ENCODE peak calls at places on chromosome 21, in five cellular contexts. One of them, this sample, is unnamed.

GRCh38 chr21:46368533-46369285 is 44.8 kb downstream of the PCNT start:
- DNase-seq in mesendoderm: no peak
- DNase-seq in neuronal stem cell: no peak
- DNase-seq in H9: no peak
- DNase-seq in trophoblast cell: no peak
- DNase-seq in this sample: no peak

GRCh38 chr21:37073417-37074194 is 552 bp downstream of the TTC3 start:
- DNase-seq in H9: no peak
- DNase-seq in neuronal stem cell: no peak
- DNase-seq in trophoblast cell: no peak
- DNase-seq in mesendoderm: no peak
- DNase-seq in this sample: peak

GRCh38 chr21:16180613-16181012 is 450.8 kb downstream of the USP25 start:
- DNase-seq in neuronal stem cell: no peak
- DNase-seq in H9: no peak
- DNase-seq in mesendoderm: peak
- DNase-seq in trophoblast cell: no peak
- DNase-seq in this sample: no peak

GRCh38 chr21:46284077-46284644 is 1.2 kb downstream of the MCM3AP start:
- DNase-seq in neuronal stem cell: no peak
- DNase-seq in trophoblast cell: no peak
- DNase-seq in mesendoderm: no peak
- DNase-seq in H9: no peak
- DNase-seq in this sample: no peak

GRCh38 chr21:35491114-35491513 is 442.0 kb upstream of the RUNX1 start:
- DNase-seq in mesendoderm: peak
- DNase-seq in neuronal stem cell: peak
- DNase-seq in trophoblast cell: no peak
- DNase-seq in H9: no peak
- DNase-seq in this sample: peak

GRCh38 chr21:26157842-26158241 is 12.7 kb downstream of the APP start:
- DNase-seq in neuronal stem cell: no peak
- DNase-seq in H9: no peak
- DNase-seq in mesendoderm: peak
- DNase-seq in trophoblast cell: no peak
- DNase-seq in this sample: no peak

GRCh38 chr21:14955936-14956520 is 108.8 kb downstream of the NRIP1 start:
- DNase-seq in trophoblast cell: peak
- DNase-seq in mesendoderm: no peak
- DNase-seq in neuronal stem cell: no peak
- DNase-seq in H9: no peak
- DNase-seq in this sample: no peak

GRCh38 chr21:42097860-42098259 is 26.7 kb downstream of the UMODL1 start:
- DNase-seq in neuronal stem cell: no peak
- DNase-seq in H9: no peak
- DNase-seq in mesendoderm: no peak
- DNase-seq in trophoblast cell: peak
- DNase-seq in this sample: peak

GRCh38 chr21:34693192-34693810 is 24.5 kb downstream of the CLIC6 start:
- DNase-seq in mesendoderm: peak
- DNase-seq in H9: peak
- DNase-seq in neuronal stem cell: peak
- DNase-seq in trophoblast cell: peak
- DNase-seq in this sample: peak

GRCh38 chr21:42085246-42086077 is 14.3 kb downstream of the UMODL1 start:
- DNase-seq in H9: no peak
- DNase-seq in neuronal stem cell: no peak
- DNase-seq in trophoblast cell: no peak
- DNase-seq in mesendoderm: no peak
- DNase-seq in this sample: no peak

GRCh38 chr21:42031241-42031640 is 21.1 kb upstream of the ZBTB21 start:
- DNase-seq in mesendoderm: no peak
- DNase-seq in neuronal stem cell: no peak
- DNase-seq in trophoblast cell: no peak
- DNase-seq in H9: no peak
- DNase-seq in this sample: no peak

GRCh38 chr21:39972471-39972870 is 105.2 kb downstream of the PCP4 start:
- DNase-seq in neuronal stem cell: no peak
- DNase-seq in H9: no peak
- DNase-seq in trophoblast cell: peak
- DNase-seq in mesendoderm: no peak
- DNase-seq in this sample: no peak

GRCh38 chr21:25402134-25402957 is 204.9 kb downstream of the MRPL39 start:
- DNase-seq in H9: no peak
- DNase-seq in mesendoderm: no peak
- DNase-seq in neuronal stem cell: no peak
- DNase-seq in trophoblast cell: no peak
- DNase-seq in this sample: no peak

GRCh38 chr21:15224346-15225086 is 159.7 kb upstream of the NRIP1 start:
- DNase-seq in mesendoderm: no peak
- DNase-seq in trophoblast cell: peak
- DNase-seq in H9: no peak
- DNase-seq in neuronal stem cell: no peak
- DNase-seq in this sample: peak

GRCh38 chr21:23955130-23955873 is 1652.0 kb downstream of the MRPL39 start:
- DNase-seq in mesendoderm: no peak
- DNase-seq in H9: no peak
- DNase-seq in neuronal stem cell: no peak
- DNase-seq in trophoblast cell: no peak
- DNase-seq in this sample: no peak

DNA sequence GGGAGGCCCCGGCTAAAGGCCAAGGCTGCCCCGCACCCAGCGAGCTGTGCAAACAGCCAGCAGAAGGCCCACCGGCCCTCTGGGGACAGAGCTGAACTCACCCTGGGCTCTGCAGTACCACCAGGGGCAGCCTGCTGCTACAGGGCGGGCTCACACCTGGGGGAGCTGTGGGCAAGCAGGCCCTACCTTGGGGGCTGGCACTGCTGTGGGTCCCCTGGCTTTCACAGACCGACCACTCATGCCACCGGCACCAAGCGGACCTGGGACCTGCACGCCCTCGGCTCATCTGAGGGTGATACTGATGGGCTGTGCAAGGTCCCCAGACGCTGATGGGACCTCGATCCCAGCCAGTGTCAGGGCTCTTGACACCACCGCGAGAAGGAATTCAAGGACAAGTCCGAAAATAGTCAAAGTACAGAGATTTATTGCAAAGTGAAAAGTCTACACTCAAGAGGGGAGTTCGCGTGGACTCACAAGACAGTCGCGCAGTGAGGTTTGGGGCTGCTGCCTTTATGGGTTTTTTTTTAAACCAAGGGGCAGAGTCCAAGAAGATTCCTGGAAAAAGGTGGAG is 61.0 kb upstream of the ADARB1 start:
- DNase-seq in trophoblast cell: no peak
- DNase-seq in mesendoderm: peak
- DNase-seq in neuronal stem cell: no peak
- DNase-seq in H9: peak
- DNase-seq in this sample: no peak
- H4K8ac ChIP-seq in trophoblast cell: peak
- H4K8ac ChIP-seq in mesendoderm: no peak
- H4K8ac ChIP-seq in neuronal stem cell: no peak
- H4K8ac ChIP-seq in H9: no peak
- H4K8ac ChIP-seq in this sample: peak

GRCh38 chr21:29342394-29342957 is 43.8 kb downstream of the BACH1 start:
- DNase-seq in neuronal stem cell: no peak
- DNase-seq in trophoblast cell: peak
- DNase-seq in mesendoderm: no peak
- DNase-seq in H9: no peak
- DNase-seq in this sample: peak
- H4K8ac ChIP-seq in neuronal stem cell: no peak
- H4K8ac ChIP-seq in trophoblast cell: no peak
- H4K8ac ChIP-seq in mesendoderm: no peak
- H4K8ac ChIP-seq in H9: no peak
- H4K8ac ChIP-seq in this sample: peak

GRCh38 chr21:44087426-44088400 is 19.5 kb upstream of the PWP2 start:
- DNase-seq in neuronal stem cell: no peak
- DNase-seq in mesendoderm: no peak
- DNase-seq in trophoblast cell: no peak
- DNase-seq in H9: no peak
- DNase-seq in this sample: no peak
- H4K8ac ChIP-seq in neuronal stem cell: no peak
- H4K8ac ChIP-seq in mesendoderm: no peak
- H4K8ac ChIP-seq in trophoblast cell: no peak
- H4K8ac ChIP-seq in H9: no peak
- H4K8ac ChIP-seq in this sample: no peak

DNA sequence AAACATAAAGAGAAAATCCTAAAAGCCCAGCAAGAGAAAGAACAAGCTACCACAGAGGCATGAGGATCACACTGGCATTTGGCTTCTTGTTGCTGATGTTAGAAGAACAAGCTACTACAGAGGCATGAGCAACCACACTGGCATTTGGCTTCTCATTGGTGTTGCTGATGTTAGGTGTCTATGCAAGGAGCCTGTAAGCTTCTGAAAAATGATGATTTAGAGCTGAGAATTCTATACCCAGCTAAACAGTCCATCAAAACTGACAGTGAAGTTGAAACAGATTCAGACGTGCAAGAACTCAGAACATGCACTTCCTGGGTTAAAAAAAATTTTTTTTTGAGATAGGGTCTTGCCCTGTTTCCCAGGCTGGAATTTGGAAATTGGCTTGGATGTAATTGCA is 37.8 kb upstream of the ADARB1 start:
- DNase-seq in neuronal stem cell: no peak
- DNase-seq in H9: no peak
- DNase-seq in trophoblast cell: no peak
- DNase-seq in mesendoderm: no peak
- DNase-seq in this sample: no peak
- H4K8ac ChIP-seq in neuronal stem cell: no peak
- H4K8ac ChIP-seq in H9: no peak
- H4K8ac ChIP-seq in trophoblast cell: no peak
- H4K8ac ChIP-seq in mesendoderm: no peak
- H4K8ac ChIP-seq in this sample: no peak